ENCODE peak calls at places on chromosomes 2 and 18, in six cellular contexts. I, D, R, X, U and G are unnamed samples.

GRCh38 chr2:89781962-89782361 is 1090.5 kb downstream of the RPIA start:
- DNase-seq in I (no peak), D (no peak), R (no peak), X (no peak), U (no peak), G (no peak)

GRCh38 chr2:38095996-38096861 is 20.3 kb upstream of the CYP1B1 start:
- DNase-seq in I (no peak), D (peak; percentile 58), R (peak; percentile 82), X (no peak), U (peak; percentile 99), G (no peak)

GRCh38 chr2:120587326-120587996 is 148.2 kb upstream of the GLI2 start:
- DNase-seq in I (peak; percentile 47), D (no peak), R (no peak), X (no peak), U (no peak), G (peak; percentile 41)

GRCh38 chr2:95074663-95075439 is 46.8 kb downstream of the MRPS5 start:
- DNase-seq in I (no peak), D (no peak), R (no peak), X (no peak), U (no peak), G (no peak)

GRCh38 chr2:144225077-144225476 is 294.8 kb downstream of the ZEB2 start:
- DNase-seq in I (no peak), D (no peak), R (no peak), X (no peak), U (no peak), G (no peak)

GRCh38 chr2:54409752-54410151 is 46.4 kb upstream of the SPTBN1 start:
- DNase-seq in I (peak; percentile 32), D (no peak), R (no peak), X (no peak), U (no peak), G (no peak)

GRCh38 chr18:25457636-25458035 is 105.7 kb upstream of the ZNF521 start:
- DNase-seq in I (no peak), D (peak; percentile 68), R (no peak), X (no peak), U (peak; percentile 67), G (no peak)

GRCh38 chr2:197079832-197080555 is 153.5 kb upstream of the PGAP1 start:
- DNase-seq in I (no peak), D (peak; percentile 58), R (no peak), X (no peak), U (no peak), G (no peak)

GRCh38 chr2:168217920-168218319 is 29.5 kb downstream of the STK39 start:
- DNase-seq in I (no peak), D (peak; percentile 71), R (no peak), X (no peak), U (peak; percentile 28), G (no peak)

GRCh38 chr2:166081131-166081632 is 46.6 kb downstream of the SCN1A start:
- DNase-seq in I (no peak), D (peak; percentile 4), R (no peak), X (no peak), U (peak; percentile 7), G (no peak)

GRCh38 chr2:25098056-25098455 is 56.2 kb downstream of the EFR3B start:
- DNase-seq in I (no peak), D (no peak), R (no peak), X (no peak), U (peak; percentile 12), G (no peak)

GRCh38 chr2:28972778-28973335 is 8.2 kb upstream of the TOGARAM2 start:
- DNase-seq in I (no peak), D (no peak), R (peak; percentile 50), X (no peak), U (no peak), G (no peak)

GRCh38 chr2:218019411-218020060 is 16.7 kb upstream of the TNS1 start:
- DNase-seq in I (no peak), D (no peak), R (no peak), X (no peak), U (no peak), G (no peak)

DNA sequence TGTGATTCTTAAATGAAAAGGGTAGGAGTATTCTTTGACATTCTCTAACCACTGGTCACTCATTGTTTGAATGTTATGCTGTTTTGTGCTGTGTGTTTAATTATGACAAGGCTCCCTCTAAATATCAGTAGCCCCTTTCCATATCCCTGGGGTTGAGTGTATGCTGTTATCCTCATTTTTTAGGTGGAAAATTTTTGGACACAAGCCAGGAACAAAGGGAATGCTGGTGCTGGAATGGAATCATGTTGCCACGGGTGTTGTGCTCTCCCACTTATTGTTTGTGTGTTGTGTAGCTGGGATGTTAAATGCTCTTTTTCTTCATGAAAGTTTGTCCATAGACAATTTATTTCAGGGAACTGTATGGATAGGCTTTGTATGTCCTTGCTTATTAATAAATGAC is 43.3 kb downstream of the ZNF532 start:
- DNase-seq in I (no peak), D (no peak), R (no peak), X (no peak), U (no peak), G (no peak)
- H3K14ac ChIP-seq in I (no peak overlapping the region), D (no peak overlapping the region), R (no peak overlapping the region), X (no peak overlapping the region), U (no peak overlapping the region), G (no peak overlapping the region)

DNA sequence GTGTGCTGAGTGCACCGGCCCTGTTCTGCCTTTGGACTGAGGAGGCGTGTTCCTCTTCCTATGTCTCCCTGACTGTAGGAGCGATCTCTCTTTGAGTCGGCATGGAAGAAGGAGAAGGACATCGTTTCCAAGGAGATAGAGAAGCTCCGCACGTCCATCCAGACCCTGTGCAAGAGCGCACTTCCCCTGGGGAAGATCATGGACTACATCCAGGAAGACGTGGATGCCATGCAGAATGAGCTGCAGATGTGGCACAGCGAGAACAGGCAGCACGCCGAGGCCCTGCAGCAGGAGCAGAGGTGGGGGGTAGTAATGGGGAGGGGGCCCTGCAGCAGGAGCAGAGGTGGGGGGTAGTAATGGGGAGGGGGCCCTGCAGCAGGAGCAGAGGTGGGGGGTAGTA is 29.3 kb upstream of the ASB1 start:
- DNase-seq in I (no peak), D (no peak), R (no peak), X (no peak), U (no peak), G (no peak)
- H3K4me2 ChIP-seq in I (no peak overlapping the region), D (no peak overlapping the region), R (no peak overlapping the region), X (no peak overlapping the region), U (no peak overlapping the region), G (no peak overlapping the region)

GRCh38 chr18:59276047-59276446 is 2.8 kb upstream of the RAX start:
- DNase-seq in I (no peak), D (no peak), R (no peak), X (no peak), U (no peak), G (peak; percentile 82)
- H3K27me3 ChIP-seq in I (peaks cover 55% of the 10 kb centered on the region), D (peaks cover 90% of the 10 kb centered on the region), R (peaks cover 63% of the 10 kb centered on the region), X (peaks cover 76% of the 10 kb centered on the region), U (peaks cover 97% of the 10 kb centered on the region), G (no peaks in the 10 kb centered on the region)

GRCh38 chr2:113224647-113225046 is 50.9 kb downstream of the PSD4 start:
- DNase-seq in I (no peak), D (no peak), R (no peak), X (no peak), U (no peak), G (no peak)

GRCh38 chr2:113225505-113226259 is 51.9 kb downstream of the PSD4 start:
- DNase-seq in I (peak; percentile 71), D (peak; percentile 49), R (no peak), X (no peak), U (peak; percentile 75), G (peak; percentile 58)

GRCh38 chr2:113220970-113221708 is 47.4 kb downstream of the PSD4 start:
- DNase-seq in I (no peak), D (no peak), R (no peak), X (no peak), U (no peak), G (no peak)

GRCh38 chr2:113226462-113226861 is 52.3 kb downstream of the PAX8 start:
- DNase-seq in I (no peak), D (no peak), R (no peak), X (no peak), U (no peak), G (no peak)

GRCh38 chr2:113223813-113224212 is 50.0 kb downstream of the PSD4 start:
- DNase-seq in I (no peak), D (no peak), R (no peak), X (no peak), U (no peak), G (no peak)
- H3K14ac ChIP-seq in I (no peak overlapping the region), D (no peak overlapping the region), R (no peak overlapping the region), X (no peak overlapping the region), U (no peak overlapping the region), G (no peak overlapping the region)

GRCh38 chr2:240564571-240565266 is 3.6 kb upstream of the RNPEPL1 start:
- DNase-seq in I (peak; percentile 16), D (peak; percentile 88), R (no peak), X (no peak), U (peak; percentile 90), G (no peak)
- H3K4me2 ChIP-seq in I (no peak overlapping the region), D (no peak overlapping the region), R (no peak overlapping the region), X (no peak overlapping the region), U (no peak overlapping the region), G (no peak overlapping the region)

GRCh38 chr2:112629823-112630222 is 15.9 kb upstream of the SLC20A1 start:
- DNase-seq in I (no peak), D (no peak), R (peak; percentile 15), X (no peak), U (no peak), G (no peak)
- H3K27me3 ChIP-seq in I (no peaks in the 10 kb centered on the region), D (no peaks in the 10 kb centered on the region), R (no peaks in the 10 kb centered on the region), X (no peaks in the 10 kb centered on the region), U (no peaks in the 10 kb centered on the region), G (no peaks in the 10 kb centered on the region)